ENCODE peak calls at places on chromosomes 7 and 10, in six cellular contexts. One of them, this sample, is unnamed.

GRCh38 chr7:16961650-16962049 is 79.9 kb upstream of the AGR3 start:
- DNase-seq in IMR-90: peak
- DNase-seq in K562: no peak
- DNase-seq in A549: no peak
- DNase-seq in HEK293T: no peak
- DNase-seq in HepG2: no peak
- DNase-seq in this sample: no peak

GRCh38 chr10:22931948-22932347 is 4.1 kb downstream of the ARMC3 start:
- DNase-seq in IMR-90: peak
- DNase-seq in K562: no peak
- DNase-seq in HepG2: no peak
- DNase-seq in A549: no peak
- DNase-seq in HEK293T: no peak
- DNase-seq in this sample: no peak

GRCh38 chr10:64571053-64571452 is 1049.9 kb downstream of the REEP3 start:
- DNase-seq in HEK293T: no peak
- DNase-seq in K562: no peak
- DNase-seq in HepG2: no peak
- DNase-seq in IMR-90: no peak
- DNase-seq in A549: no peak
- DNase-seq in this sample: no peak

GRCh38 chr7:48035967-48036478 is 680 bp downstream of the C7orf57 start:
- DNase-seq in HepG2: no peak
- DNase-seq in HEK293T: no peak
- DNase-seq in K562: no peak
- DNase-seq in IMR-90: peak
- DNase-seq in A549: peak
- DNase-seq in this sample: no peak

GRCh38 chr7:132656846-132657776 is 80.8 kb upstream of the PLXNA4 start:
- DNase-seq in HepG2: no peak
- DNase-seq in A549: peak
- DNase-seq in IMR-90: peak
- DNase-seq in K562: peak
- DNase-seq in HEK293T: peak
- DNase-seq in this sample: no peak

GRCh38 chr10:112713411-112713810 is 236.6 kb upstream of the TCF7L2 start:
- DNase-seq in HEK293T: no peak
- DNase-seq in K562: no peak
- DNase-seq in A549: no peak
- DNase-seq in IMR-90: peak
- DNase-seq in HepG2: no peak
- DNase-seq in this sample: no peak

GRCh38 chr10:35007858-35008301 is 82.3 kb downstream of the CUL2 start:
- DNase-seq in A549: no peak
- DNase-seq in HepG2: no peak
- DNase-seq in K562: no peak
- DNase-seq in IMR-90: peak
- DNase-seq in HEK293T: peak
- DNase-seq in this sample: no peak

GRCh38 chr7:101728888-101729883 is 88.2 kb upstream of the CUX1 start:
- DNase-seq in HepG2: peak
- DNase-seq in IMR-90: peak
- DNase-seq in K562: peak
- DNase-seq in A549: peak
- DNase-seq in HEK293T: no peak
- DNase-seq in this sample: no peak

GRCh38 chr10:109889867-109890266 is 33.4 kb downstream of the XPNPEP1 start:
- DNase-seq in A549: no peak
- DNase-seq in HEK293T: no peak
- DNase-seq in IMR-90: peak
- DNase-seq in HepG2: no peak
- DNase-seq in K562: peak
- DNase-seq in this sample: no peak

GRCh38 chr7:32588657-32589056 is 93.4 kb downstream of the AVL9 start:
- DNase-seq in HepG2: peak
- DNase-seq in K562: no peak
- DNase-seq in HEK293T: no peak
- DNase-seq in IMR-90: peak
- DNase-seq in A549: peak
- DNase-seq in this sample: no peak

GRCh38 chr10:12484945-12485805 is 135.8 kb downstream of the CAMK1D start:
- DNase-seq in HEK293T: no peak
- DNase-seq in A549: peak
- DNase-seq in K562: no peak
- DNase-seq in HepG2: peak
- DNase-seq in IMR-90: no peak
- DNase-seq in this sample: peak

GRCh38 chr7:83835424-83835823 is 186.5 kb upstream of the SEMA3E start:
- DNase-seq in HEK293T: no peak
- DNase-seq in A549: no peak
- DNase-seq in HepG2: no peak
- DNase-seq in K562: no peak
- DNase-seq in IMR-90: no peak
- DNase-seq in this sample: no peak

GRCh38 chr10:26857991-26858706 is 2.6 kb downstream of the ABI1 start:
- DNase-seq in A549: no peak
- DNase-seq in IMR-90: peak
- DNase-seq in K562: no peak
- DNase-seq in HepG2: no peak
- DNase-seq in HEK293T: no peak
- DNase-seq in this sample: peak

GRCh38 chr7:139734395-139734794 is 43.4 kb downstream of the HIPK2 start:
- DNase-seq in IMR-90: peak
- DNase-seq in A549: peak
- DNase-seq in HepG2: no peak
- DNase-seq in K562: no peak
- DNase-seq in HEK293T: no peak
- DNase-seq in this sample: no peak

GRCh38 chr7:48096273-48096672 is 7.2 kb downstream of the UPP1 start:
- DNase-seq in A549: no peak
- DNase-seq in HepG2: no peak
- DNase-seq in K562: no peak
- DNase-seq in IMR-90: no peak
- DNase-seq in HEK293T: no peak
- DNase-seq in this sample: no peak

GRCh38 chr7:473211-473734 is 46.4 kb downstream of the PDGFA start:
- DNase-seq in K562: no peak
- DNase-seq in A549: no peak
- DNase-seq in IMR-90: no peak
- DNase-seq in HepG2: no peak
- DNase-seq in HEK293T: no peak
- DNase-seq in this sample: no peak

GRCh38 chr7:87575521-87575920 is 25.2 kb downstream of the ABCB1 start:
- DNase-seq in HEK293T: no peak
- DNase-seq in IMR-90: peak
- DNase-seq in A549: no peak
- DNase-seq in HepG2: no peak
- DNase-seq in K562: no peak
- DNase-seq in this sample: no peak

GRCh38 chr10:31317652-31318381 is 1.2 kb upstream of the ZEB1 start:
- DNase-seq in A549: no peak
- DNase-seq in HepG2: no peak
- DNase-seq in IMR-90: no peak
- DNase-seq in HEK293T: no peak
- DNase-seq in K562: peak
- DNase-seq in this sample: no peak

GRCh38 chr10:86363184-86363832 is 3.3 kb downstream of the GRID1 start:
- DNase-seq in IMR-90: no peak
- DNase-seq in HEK293T: no peak
- DNase-seq in A549: peak
- DNase-seq in HepG2: no peak
- DNase-seq in K562: peak
- DNase-seq in this sample: no peak

GRCh38 chr10:32256613-32257437 is 90.1 kb downstream of the EPC1 start:
- DNase-seq in A549: peak
- DNase-seq in IMR-90: peak
- DNase-seq in HepG2: peak
- DNase-seq in K562: peak
- DNase-seq in HEK293T: peak
- DNase-seq in this sample: peak

GRCh38 chr7:111558948-111559347 is 3.3 kb downstream of the IMMP2L start:
- DNase-seq in A549: no peak
- DNase-seq in HEK293T: no peak
- DNase-seq in IMR-90: peak
- DNase-seq in K562: no peak
- DNase-seq in HepG2: no peak
- DNase-seq in this sample: no peak

GRCh38 chr10:124741922-124742417 is 2.2 kb downstream of the FAM53B start:
- DNase-seq in A549: no peak
- DNase-seq in HEK293T: no peak
- DNase-seq in K562: no peak
- DNase-seq in HepG2: no peak
- DNase-seq in IMR-90: no peak
- DNase-seq in this sample: no peak

GRCh38 chr10:73424478-73424877 is 8.9 kb downstream of the MSS51 start:
- DNase-seq in A549: no peak
- DNase-seq in K562: no peak
- DNase-seq in HEK293T: no peak
- DNase-seq in HepG2: no peak
- DNase-seq in IMR-90: no peak
- DNase-seq in this sample: no peak

DNA sequence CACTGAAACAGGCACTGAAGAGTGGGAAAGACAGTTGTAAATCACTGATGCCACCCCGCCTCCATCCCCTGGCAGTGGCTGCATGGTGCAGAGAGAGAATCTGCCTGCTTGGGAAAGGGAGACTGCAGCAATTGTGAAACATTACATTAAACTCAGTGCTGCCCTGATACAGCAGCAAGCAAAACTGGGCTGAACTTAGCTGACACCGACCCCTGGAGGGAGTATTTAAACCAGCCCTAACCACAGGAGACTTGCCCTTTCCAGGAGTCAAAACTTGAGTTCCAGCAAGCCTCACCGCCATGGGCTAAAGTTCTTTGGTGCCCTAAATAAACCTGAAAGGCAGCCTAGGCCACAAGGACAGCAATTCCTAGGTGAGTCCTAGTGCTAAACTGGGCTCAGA is 109.4 kb upstream of the PLPP4 start:
- DNase-seq in K562: no peak
- DNase-seq in IMR-90: no peak
- DNase-seq in HepG2: no peak
- DNase-seq in HEK293T: no peak
- DNase-seq in A549: no peak
- DNase-seq in this sample: no peak
- TF ChIP-seq BHLHE40 in K562: no peak
- TF ChIP-seq BHLHE40 in IMR-90: no peak
- TF ChIP-seq BHLHE40 in HepG2: no peak
- TF ChIP-seq BHLHE40 in HEK293T: no peak
- TF ChIP-seq BHLHE40 in A549: no peak
- TF ChIP-seq BHLHE40 in this sample: no peak

DNA sequence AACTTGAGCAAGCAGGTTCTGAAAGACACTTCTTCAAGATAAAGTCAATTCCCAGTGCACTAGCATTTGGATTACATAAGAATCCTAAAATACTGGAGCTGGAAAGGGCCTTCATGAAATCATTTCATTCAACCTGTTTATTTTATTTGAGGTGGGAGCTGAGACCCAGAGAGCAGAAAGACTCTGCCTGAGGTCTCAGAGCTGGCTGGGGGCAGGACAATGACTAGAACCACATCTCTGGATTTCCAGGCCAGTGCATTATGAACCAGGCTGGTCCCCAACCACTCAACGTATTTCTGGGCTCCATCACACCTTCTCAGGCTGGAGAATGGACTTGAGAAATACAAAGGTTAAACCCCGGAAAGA is 8.4 kb downstream of the ANXA11 start:
- DNase-seq in HEK293T: no peak
- DNase-seq in A549: no peak
- DNase-seq in IMR-90: no peak
- DNase-seq in K562: no peak
- DNase-seq in HepG2: no peak
- DNase-seq in this sample: no peak
- TF ChIP-seq BHLHE40 in HEK293T: no peak
- TF ChIP-seq BHLHE40 in A549: no peak
- TF ChIP-seq BHLHE40 in IMR-90: no peak
- TF ChIP-seq BHLHE40 in K562: no peak
- TF ChIP-seq BHLHE40 in HepG2: no peak
- TF ChIP-seq BHLHE40 in this sample: no peak

GRCh38 chr10:68132391-68132790 is 23.1 kb downstream of the MYPN start:
- DNase-seq in IMR-90: no peak
- DNase-seq in A549: no peak
- DNase-seq in HEK293T: no peak
- DNase-seq in K562: no peak
- DNase-seq in HepG2: no peak
- DNase-seq in this sample: no peak
- TF ChIP-seq BHLHE40 in IMR-90: no peak
- TF ChIP-seq BHLHE40 in A549: no peak
- TF ChIP-seq BHLHE40 in HEK293T: no peak
- TF ChIP-seq BHLHE40 in K562: no peak
- TF ChIP-seq BHLHE40 in HepG2: no peak
- TF ChIP-seq BHLHE40 in this sample: no peak

GRCh38 chr7:51369746-51370145 is 53.1 kb upstream of the COBL start:
- DNase-seq in HepG2: no peak
- DNase-seq in A549: peak
- DNase-seq in IMR-90: no peak
- DNase-seq in K562: no peak
- DNase-seq in HEK293T: no peak
- DNase-seq in this sample: no peak

GRCh38 chr7:51366172-51366728 is 49.6 kb upstream of the COBL start:
- DNase-seq in A549: no peak
- DNase-seq in K562: no peak
- DNase-seq in HEK293T: no peak
- DNase-seq in HepG2: no peak
- DNase-seq in IMR-90: no peak
- DNase-seq in this sample: no peak

GRCh38 chr7:51367614-51367968 is 51.0 kb upstream of the COBL start:
- DNase-seq in A549: no peak
- DNase-seq in K562: no peak
- DNase-seq in IMR-90: no peak
- DNase-seq in HepG2: no peak
- DNase-seq in HEK293T: no peak
- DNase-seq in this sample: no peak

DNA sequence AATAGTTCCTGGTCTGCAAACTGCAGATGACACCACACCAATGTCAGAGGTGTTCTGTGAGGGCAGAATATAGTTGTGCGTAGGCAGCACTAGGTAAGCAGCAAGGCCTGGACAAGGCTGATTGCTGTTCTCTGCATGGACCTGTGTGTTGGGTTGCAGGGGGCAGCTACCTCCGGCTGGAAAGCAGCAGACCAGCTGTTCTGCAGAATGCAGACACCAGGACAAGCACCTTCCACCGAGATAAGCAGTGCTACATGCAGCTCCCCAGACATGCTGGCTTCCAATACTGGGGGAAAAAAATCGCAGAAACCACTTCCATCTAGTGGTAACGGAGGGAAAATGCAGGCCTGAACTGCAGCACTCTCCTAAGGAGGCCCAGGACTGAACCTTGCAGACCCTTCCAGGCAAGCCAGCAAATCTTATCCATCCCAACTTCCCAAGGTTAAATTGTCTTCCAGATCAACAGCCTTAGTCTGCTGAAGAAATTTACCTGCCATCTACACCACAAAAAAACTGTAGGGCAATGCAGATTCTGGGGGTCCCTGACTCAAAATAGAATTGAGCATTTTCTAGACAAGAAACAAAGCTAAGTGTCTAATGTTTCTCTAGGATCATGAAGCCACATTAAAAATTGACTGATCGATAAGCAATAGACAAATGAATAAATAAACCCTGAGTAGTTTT is 50.5 kb upstream of the COBL start:
- DNase-seq in HepG2: peak
- DNase-seq in HEK293T: peak
- DNase-seq in A549: peak
- DNase-seq in IMR-90: peak
- DNase-seq in K562: peak
- DNase-seq in this sample: no peak
- TF ChIP-seq BHLHE40 in HepG2: no peak
- TF ChIP-seq BHLHE40 in HEK293T: no peak
- TF ChIP-seq BHLHE40 in A549: no peak
- TF ChIP-seq BHLHE40 in IMR-90: no peak
- TF ChIP-seq BHLHE40 in K562: no peak
- TF ChIP-seq BHLHE40 in this sample: no peak

This sample was measured in GM12878.